ENCODE peak calls at places on chromosomes 5 and 9, in five cellular contexts. B is GM20000, Z is astrocyte, Q is Caki2, I is choroid plexus epithelial cell. S is an unnamed sample.
A peak's percentile ranks its signal among the peaks of the same experiment; 100 is the strongest.

GRCh38 chr5:2030131-2030530 is 147.4 kb upstream of the IRX4 start:
- DNase-seq in B (no peak), Z (no peak), Q (no peak), I (no peak), S (no peak)

GRCh38 chr9:34332370-34332964 is 3.1 kb downstream of the NUDT2 start:
- DNase-seq in B (no peak), Z (peak; percentile 24), Q (peak; percentile 22), I (peak; percentile 80), S (no peak)

GRCh38 chr5:6827815-6828214 is 114.6 kb downstream of the TENT4A start:
- DNase-seq in B (peak; percentile 53), Z (no peak), Q (no peak), I (no peak), S (no peak)

GRCh38 chr9:11618241-11618805 is 1005.5 kb upstream of the PTPRD start:
- DNase-seq in B (no peak), Z (no peak), Q (no peak), I (no peak), S (no peak)

GRCh38 chr5:145824040-145824439 is 11.1 kb downstream of the PRELID2 start:
- DNase-seq in B (no peak), Z (peak; percentile 47), Q (no peak), I (peak; percentile 65), S (no peak)

GRCh38 chr5:143349127-143349526 is 54.4 kb downstream of the NR3C1 start:
- DNase-seq in B (no peak), Z (no peak), Q (no peak), I (no peak), S (no peak)

GRCh38 chr9:97373311-97373710 is 38.6 kb upstream of the TDRD7 start:
- DNase-seq in B (no peak), Z (no peak), Q (no peak), I (no peak), S (no peak)

GRCh38 chr5:174724484-174725260 is at the start of gene MSX2:
- DNase-seq in B (no peak), Z (peak; percentile 83), Q (peak; percentile 97), I (peak; percentile 79), S (peak; percentile 69)

GRCh38 chr5:143582869-143583268 is 179.4 kb upstream of the NR3C1 start:
- DNase-seq in B (no peak), Z (no peak), Q (peak; percentile 6), I (peak; percentile 56), S (no peak)

GRCh38 chr5:118441034-118441433 is 547.3 kb downstream of the DTWD2 start:
- DNase-seq in B (no peak), Z (no peak), Q (no peak), I (no peak), S (no peak)

GRCh38 chr9:7570107-7570720 is 229.4 kb downstream of the DMAC1 start:
- DNase-seq in B (peak; percentile 38), Z (peak; percentile 6), Q (peak; percentile 34), I (peak; percentile 45), S (no peak)

GRCh38 chr9:128838338-128838737 is 8.7 kb upstream of the SPOUT1 start:
- DNase-seq in B (peak; percentile 6), Z (no peak), Q (no peak), I (no peak), S (no peak)

S was measured in retinal pigment epithelial cell.